ENCODE peak calls at places on chromosomes 6 and 20, in four cellular contexts. One of them, this sample, is unnamed.

GRCh38 chr6:114323784-114324183 is 19.0 kb downstream of the HS3ST5 start:
- DNase-seq in BE2C: no peak
- DNase-seq in prostate gland: no peak
- DNase-seq in coronary artery: no peak
- DNase-seq in this sample: no peak

GRCh38 chr6:113774122-113774835 is 82.9 kb upstream of the MARCKS start:
- DNase-seq in BE2C: no peak
- DNase-seq in prostate gland: no peak
- DNase-seq in coronary artery: no peak
- DNase-seq in this sample: no peak

GRCh38 chr6:170378502-170378901 is 71.9 kb downstream of the FAM120B start:
- DNase-seq in BE2C: no peak
- DNase-seq in prostate gland: no peak
- DNase-seq in coronary artery: no peak
- DNase-seq in this sample: no peak

GRCh38 chr20:14401479-14402138 is 64.2 kb upstream of the FLRT3 start:
- DNase-seq in BE2C: peak; percentile 68
- DNase-seq in prostate gland: no peak
- DNase-seq in coronary artery: no peak
- DNase-seq in this sample: no peak

GRCh38 chr6:2764610-2765165 is 505 bp upstream of the WRNIP1 start:
- DNase-seq in BE2C: peak; percentile 59
- DNase-seq in prostate gland: peak; percentile 38
- DNase-seq in coronary artery: peak; percentile 83
- DNase-seq in this sample: no peak

GRCh38 chr20:32007787-32008616 is 2.2 kb upstream of the CCM2L start:
- DNase-seq in BE2C: no peak
- DNase-seq in prostate gland: no peak
- DNase-seq in coronary artery: no peak
- DNase-seq in this sample: no peak

GRCh38 chr20:55597526-55597925 is 407.8 kb downstream of the CBLN4 start:
- DNase-seq in BE2C: no peak
- DNase-seq in prostate gland: no peak
- DNase-seq in coronary artery: no peak
- DNase-seq in this sample: no peak

GRCh38 chr6:118771253-118771652 is 119.9 kb upstream of the CEP85L start:
- DNase-seq in BE2C: no peak
- DNase-seq in prostate gland: no peak
- DNase-seq in coronary artery: no peak
- DNase-seq in this sample: no peak

GRCh38 chr20:6920991-6921613 is 153.6 kb downstream of the BMP2 start:
- DNase-seq in BE2C: no peak
- DNase-seq in prostate gland: no peak
- DNase-seq in coronary artery: no peak
- DNase-seq in this sample: no peak

GRCh38 chr6:159973951-159974350 is 5.1 kb downstream of the IGF2R start:
- DNase-seq in BE2C: no peak
- DNase-seq in prostate gland: no peak
- DNase-seq in coronary artery: no peak
- DNase-seq in this sample: no peak

GRCh38 chr20:1383621-1384404 is 9.0 kb downstream of the FKBP1A start:
- DNase-seq in BE2C: no peak
- DNase-seq in prostate gland: no peak
- DNase-seq in coronary artery: no peak
- DNase-seq in this sample: peak; percentile 76

GRCh38 chr6:37303891-37304503 is 46.1 kb upstream of the TMEM217 start:
- DNase-seq in BE2C: peak; percentile 35
- DNase-seq in prostate gland: no peak
- DNase-seq in coronary artery: no peak
- DNase-seq in this sample: no peak

GRCh38 chr6:72649032-72649984 is 27.4 kb downstream of the KCNQ5 start:
- DNase-seq in BE2C: no peak
- DNase-seq in prostate gland: no peak
- DNase-seq in coronary artery: no peak
- DNase-seq in this sample: no peak

GRCh38 chr6:15147827-15148226 is 98.0 kb upstream of the JARID2 start:
- DNase-seq in BE2C: no peak
- DNase-seq in prostate gland: no peak
- DNase-seq in coronary artery: no peak
- DNase-seq in this sample: no peak

GRCh38 chr6:15143540-15143939 is 102.3 kb upstream of the JARID2 start:
- DNase-seq in BE2C: no peak
- DNase-seq in prostate gland: no peak
- DNase-seq in coronary artery: no peak
- DNase-seq in this sample: no peak

GRCh38 chr6:15153191-15153590 is 92.7 kb upstream of the JARID2 start:
- DNase-seq in BE2C: no peak
- DNase-seq in prostate gland: no peak
- DNase-seq in coronary artery: no peak
- DNase-seq in this sample: no peak

GRCh38 chr6:15152720-15153119 is 93.1 kb upstream of the JARID2 start:
- DNase-seq in BE2C: no peak
- DNase-seq in prostate gland: no peak
- DNase-seq in coronary artery: no peak
- DNase-seq in this sample: no peak

GRCh38 chr6:15148356-15149058 is 97.4 kb upstream of the JARID2 start:
- DNase-seq in BE2C: no peak
- DNase-seq in prostate gland: no peak
- DNase-seq in coronary artery: no peak
- DNase-seq in this sample: no peak
- TF ChIP-seq CTCF in BE2C: no peak
- TF ChIP-seq CTCF in prostate gland: no peak
- TF ChIP-seq CTCF in coronary artery: no peak
- TF ChIP-seq CTCF in this sample: no peak

GRCh38 chr6:122401104-122401503 is 1.7 kb downstream of the HSF2 start:
- DNase-seq in BE2C: no peak
- DNase-seq in prostate gland: no peak
- DNase-seq in coronary artery: no peak
- DNase-seq in this sample: no peak
- H3K4me3 ChIP-seq in BE2C: peak overlapping the region; percentile 95
- H3K4me3 ChIP-seq in prostate gland: no peak overlapping the region
- H3K4me3 ChIP-seq in coronary artery: no peak overlapping the region
- H3K4me3 ChIP-seq in this sample: no peak overlapping the region

GRCh38 chr6:30672445-30673253 is at the start of gene DHX16:
- DNase-seq in BE2C: peak; percentile 95
- DNase-seq in prostate gland: peak; percentile 94
- DNase-seq in coronary artery: peak; percentile 96
- DNase-seq in this sample: peak; percentile 96

GRCh38 chr6:30676660-30677270 is 4.0 kb upstream of the DHX16 start:
- DNase-seq in BE2C: no peak
- DNase-seq in prostate gland: no peak
- DNase-seq in coronary artery: no peak
- DNase-seq in this sample: no peak

GRCh38 chr6:30664994-30665767 is 7.6 kb downstream of the DHX16 start:
- DNase-seq in BE2C: no peak
- DNase-seq in prostate gland: no peak
- DNase-seq in coronary artery: no peak
- DNase-seq in this sample: no peak

DNA sequence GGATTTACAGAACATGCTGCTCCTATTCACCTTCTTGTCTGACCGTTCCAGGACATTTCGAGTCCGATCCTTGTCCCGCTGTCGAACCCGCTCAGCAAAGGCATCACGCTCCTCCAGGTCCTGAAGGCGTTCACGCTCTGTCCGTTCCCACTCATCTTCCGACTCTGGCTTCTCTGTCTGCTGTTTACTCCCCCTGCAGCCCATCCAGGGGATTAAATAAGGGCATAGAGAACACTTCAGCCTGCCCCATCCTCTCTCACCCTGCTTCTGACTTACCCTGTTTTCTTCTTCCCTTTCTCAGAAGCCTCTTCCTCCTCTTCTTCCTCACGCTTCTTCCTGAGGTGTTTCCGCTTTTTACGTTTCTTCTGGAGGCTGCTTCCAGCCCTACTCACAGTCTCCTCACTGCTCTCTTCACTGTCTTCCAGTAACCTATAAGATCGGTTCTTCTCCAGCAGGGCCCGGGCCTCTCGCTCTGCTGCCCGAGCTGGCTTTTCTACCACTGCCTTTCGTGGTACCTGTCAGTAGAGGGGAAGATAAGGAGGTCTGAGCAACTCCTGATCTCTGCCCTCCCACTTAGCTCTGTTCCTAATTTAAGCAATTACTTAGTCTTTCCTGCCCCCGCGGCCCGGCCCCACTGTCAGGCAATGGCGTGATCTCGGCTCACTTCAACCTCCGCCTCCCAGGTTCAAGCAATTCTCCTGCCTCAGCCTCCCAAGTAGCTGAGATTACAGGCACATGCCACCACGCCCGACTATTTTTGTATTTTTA is 1.9 kb downstream of the DHX16 start:
- DNase-seq in BE2C: peak; percentile 40
- DNase-seq in prostate gland: no peak
- DNase-seq in coronary artery: no peak
- DNase-seq in this sample: no peak
- TF ChIP-seq CTCF in BE2C: peak; percentile 43
- TF ChIP-seq CTCF in prostate gland: no peak
- TF ChIP-seq CTCF in coronary artery: no peak
- TF ChIP-seq CTCF in this sample: no peak

GRCh38 chr20:3235661-3236324 is 3.2 kb downstream of the SLC4A11 start:
- DNase-seq in BE2C: no peak
- DNase-seq in prostate gland: no peak
- DNase-seq in coronary artery: no peak
- DNase-seq in this sample: no peak

GRCh38 chr20:3239026-3239866 is at the start of gene SLC4A11:
- DNase-seq in BE2C: peak; percentile 38
- DNase-seq in prostate gland: peak; percentile 58
- DNase-seq in coronary artery: no peak
- DNase-seq in this sample: no peak

GRCh38 chr20:3237958-3238615 is 903 bp downstream of the SLC4A11 start:
- DNase-seq in BE2C: no peak
- DNase-seq in prostate gland: no peak
- DNase-seq in coronary artery: no peak
- DNase-seq in this sample: no peak

GRCh38 chr20:3238616-3239025 is 369 bp downstream of the SLC4A11 start:
- DNase-seq in BE2C: no peak
- DNase-seq in prostate gland: peak; percentile 36
- DNase-seq in coronary artery: no peak
- DNase-seq in this sample: no peak

GRCh38 chr20:3237011-3237957 is 1.7 kb downstream of the SLC4A11 start:
- DNase-seq in BE2C: no peak
- DNase-seq in prostate gland: no peak
- DNase-seq in coronary artery: no peak
- DNase-seq in this sample: no peak
- H3K4me3 ChIP-seq in BE2C: no peak overlapping the region
- H3K4me3 ChIP-seq in prostate gland: peak overlapping the region; percentile 75
- H3K4me3 ChIP-seq in coronary artery: no peak overlapping the region
- H3K4me3 ChIP-seq in this sample: no peak overlapping the region

GRCh38 chr6:149545258-149545753 is 537 bp downstream of the PPIL4 start:
- DNase-seq in BE2C: peak; percentile 18
- DNase-seq in prostate gland: peak; percentile 19
- DNase-seq in coronary artery: no peak
- DNase-seq in this sample: no peak
- TF ChIP-seq CTCF in BE2C: peak; percentile 12
- TF ChIP-seq CTCF in prostate gland: no peak
- TF ChIP-seq CTCF in coronary artery: no peak
- TF ChIP-seq CTCF in this sample: no peak

GRCh38 chr6:35804996-35805736 is at the start of gene LHFPL5:
- DNase-seq in BE2C: peak; percentile 80
- DNase-seq in prostate gland: no peak
- DNase-seq in coronary artery: no peak
- DNase-seq in this sample: no peak
- H3K4me3 ChIP-seq in BE2C: peak within 1 kb of the TSS; percentile 61
- H3K4me3 ChIP-seq in prostate gland: no peak within 1 kb of the TSS
- H3K4me3 ChIP-seq in coronary artery: peak within 1 kb of the TSS; percentile 18
- H3K4me3 ChIP-seq in this sample: peak within 1 kb of the TSS; percentile 34

GRCh38 chr6:53347921-53348435 is 772 bp downstream of the ELOVL5 start:
- DNase-seq in BE2C: peak; percentile 81
- DNase-seq in prostate gland: peak; percentile 55
- DNase-seq in coronary artery: peak; percentile 87
- DNase-seq in this sample: no peak
- TF ChIP-seq CTCF in BE2C: no peak
- TF ChIP-seq CTCF in prostate gland: no peak
- TF ChIP-seq CTCF in coronary artery: no peak
- TF ChIP-seq CTCF in this sample: no peak

GRCh38 chr6:4017058-4017457 is 61.9 kb downstream of the FAM217A start:
- DNase-seq in BE2C: no peak
- DNase-seq in prostate gland: no peak
- DNase-seq in coronary artery: no peak
- DNase-seq in this sample: no peak
- H3K4me3 ChIP-seq in BE2C: peak overlapping the region; percentile 87
- H3K4me3 ChIP-seq in prostate gland: no peak overlapping the region
- H3K4me3 ChIP-seq in coronary artery: peak overlapping the region; percentile 84
- H3K4me3 ChIP-seq in this sample: peak overlapping the region; percentile 70

DNA sequence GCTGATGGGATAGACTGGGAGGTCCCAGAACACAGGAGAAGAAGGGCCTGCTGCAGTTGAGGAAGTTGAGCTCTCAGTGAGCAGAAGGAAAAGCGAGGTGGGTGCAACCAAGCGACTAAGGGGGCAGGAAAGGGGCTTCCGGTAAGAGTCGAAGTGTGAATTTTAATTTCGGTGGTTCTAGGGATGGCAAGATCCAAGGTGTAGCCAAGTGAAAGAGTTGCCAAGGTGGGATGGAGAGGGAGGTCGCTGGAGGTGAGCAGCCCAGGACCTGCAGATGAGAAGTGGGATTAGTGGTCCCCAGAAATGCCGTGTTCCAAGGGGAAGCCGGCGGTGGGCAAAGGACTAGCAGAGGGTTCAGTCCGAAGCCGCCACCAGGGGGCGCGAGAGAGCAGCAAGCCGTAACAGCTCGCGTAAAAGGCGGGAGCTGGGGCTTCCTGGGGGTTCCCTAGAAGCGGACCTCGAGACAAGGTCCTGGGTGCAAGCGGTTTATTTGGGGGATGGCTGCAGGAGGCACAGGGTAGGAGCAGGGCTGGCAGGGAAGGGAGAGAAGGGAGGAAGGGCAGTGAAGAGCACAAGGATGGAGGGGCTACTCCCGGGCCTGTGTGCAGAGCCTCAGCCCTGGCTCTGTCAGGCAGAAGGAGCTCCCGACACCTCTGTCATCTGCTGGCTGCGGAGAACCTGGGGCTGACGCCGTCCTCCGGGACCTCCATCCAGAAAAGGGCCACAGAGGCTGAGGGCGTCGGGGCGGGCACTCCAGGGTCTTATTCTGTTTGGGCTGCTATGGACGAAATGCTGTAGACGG is 103.6 kb downstream of the PAX1 start:
- DNase-seq in BE2C: peak; percentile 60
- DNase-seq in prostate gland: peak; percentile 8
- DNase-seq in coronary artery: peak; percentile 60
- DNase-seq in this sample: no peak
- TF ChIP-seq CTCF in BE2C: peak; percentile 59
- TF ChIP-seq CTCF in prostate gland: peak; percentile 32
- TF ChIP-seq CTCF in coronary artery: peak; percentile 47
- TF ChIP-seq CTCF in this sample: peak; percentile 75

GRCh38 chr6:41724638-41725501 is 10.5 kb downstream of the TFEB start:
- DNase-seq in BE2C: no peak
- DNase-seq in prostate gland: no peak
- DNase-seq in coronary artery: no peak
- DNase-seq in this sample: no peak

GRCh38 chr6:41721396-41721795 is 14.0 kb downstream of the TFEB start:
- DNase-seq in BE2C: no peak
- DNase-seq in prostate gland: no peak
- DNase-seq in coronary artery: no peak
- DNase-seq in this sample: no peak

GRCh38 chr6:41720783-41721182 is 14.6 kb downstream of the TFEB start:
- DNase-seq in BE2C: no peak
- DNase-seq in prostate gland: no peak
- DNase-seq in coronary artery: no peak
- DNase-seq in this sample: no peak

GRCh38 chr6:41723936-41724637 is 11.3 kb downstream of the TFEB start:
- DNase-seq in BE2C: no peak
- DNase-seq in prostate gland: no peak
- DNase-seq in coronary artery: no peak
- DNase-seq in this sample: no peak

GRCh38 chr6:41723178-41723935 is 12.1 kb downstream of the TFEB start:
- DNase-seq in BE2C: peak; percentile 70
- DNase-seq in prostate gland: peak; percentile 40
- DNase-seq in coronary artery: no peak
- DNase-seq in this sample: no peak
- H3K4me3 ChIP-seq in BE2C: no peak overlapping the region
- H3K4me3 ChIP-seq in prostate gland: no peak overlapping the region
- H3K4me3 ChIP-seq in coronary artery: peak overlapping the region; percentile 44
- H3K4me3 ChIP-seq in this sample: no peak overlapping the region